ENCODE peak calls at places on chromosome 12, in six cellular contexts. K is lung, O is astrocyte, L is mesendoderm, N is upper lobe of left lung, B is lower lobe of right lung. P is an unnamed sample. For H3K4me1 and H3K36me3, the result is how much of the 10 kb centered on the place peaks cover.

GRCh38 chr12:105741786-105742566 is 396.8 kb downstream of the NUAK1 start:
- DNase-seq in K (no peak), O (peak), L (no peak), N (no peak), B (no peak), P (no peak)

GRCh38 chr12:88328056-88328455 is 185.9 kb downstream of the TMTC3 start:
- DNase-seq in K (no peak), O (no peak), L (no peak), N (no peak), B (no peak), P (no peak)

GRCh38 chr12:121748218-121748570 is 35.6 kb downstream of the TMEM120B start:
- DNase-seq in K (no peak), O (no peak), L (no peak), N (no peak), B (no peak), P (no peak)

GRCh38 chr12:95615735-95616134 is 64.5 kb upstream of the USP44 start:
- DNase-seq in K (no peak), O (peak), L (no peak), N (no peak), B (no peak), P (no peak)

GRCh38 chr12:11561416-11561815 is 88.1 kb upstream of the ETV6 start:
- DNase-seq in K (no peak), O (peak), L (no peak), N (no peak), B (no peak), P (no peak)

GRCh38 chr12:28023156-28023887 is 50.8 kb upstream of the PTHLH start:
- DNase-seq in K (no peak), O (peak), L (no peak), N (no peak), B (no peak), P (no peak)

GRCh38 chr12:11656550-11656949 is 7.1 kb downstream of the ETV6 start:
- DNase-seq in K (no peak), O (no peak), L (no peak), N (no peak), B (no peak), P (no peak)

GRCh38 chr12:32947203-32947795 is 50.7 kb upstream of the PKP2 start:
- DNase-seq in K (no peak), O (no peak), L (peak), N (no peak), B (no peak), P (peak)

GRCh38 chr12:104218935-104219334 is 3.4 kb downstream of the TXNRD1 start:
- DNase-seq in K (no peak), O (peak), L (no peak), N (no peak), B (no peak), P (no peak)

GRCh38 chr12:67667276-67668073 is 18.9 kb downstream of the DYRK2 start:
- DNase-seq in K (peak), O (no peak), L (no peak), N (no peak), B (peak), P (no peak)

GRCh38 chr12:128660532-128661215 is 163.1 kb downstream of the SLC15A4 start:
- DNase-seq in K (no peak), O (no peak), L (no peak), N (no peak), B (no peak), P (peak)

GRCh38 chr12:53180931-53181645 is 363 bp upstream of the CSAD start:
- DNase-seq in K (peak), O (peak), L (peak), N (peak), B (peak), P (peak)

GRCh38 chr12:7935773-7936581 is at the start of gene SLC2A3:
- DNase-seq in K (peak), O (peak), L (peak), N (no peak), B (no peak), P (peak)

GRCh38 chr12:121784460-121784859 is 9.0 kb downstream of the RHOF start:
- DNase-seq in K (no peak), O (peak), L (no peak), N (no peak), B (no peak), P (no peak)

GRCh38 chr12:33663000-33663654 is 223.5 kb upstream of the SYT10 start:
- DNase-seq in K (no peak), O (no peak), L (no peak), N (no peak), B (no peak), P (no peak)

GRCh38 chr12:42023733-42024494 is 120.8 kb downstream of the GXYLT1 start:
- DNase-seq in K (peak), O (peak), L (peak), N (peak), B (peak), P (peak)

GRCh38 chr12:102454808-102455760 is 25.3 kb downstream of the IGF1 start:
- DNase-seq in K (peak), O (no peak), L (no peak), N (no peak), B (peak), P (no peak)

GRCh38 chr12:29780084-29780483 is 3.7 kb downstream of the TMTC1 start:
- DNase-seq in K (no peak), O (no peak), L (no peak), N (no peak), B (no peak), P (no peak)

GRCh38 chr12:113287146-113287898 is 47.6 kb downstream of the SLC8B1 start:
- DNase-seq in K (no peak), O (no peak), L (no peak), N (no peak), B (no peak), P (no peak)

GRCh38 chr12:91743727-91744126 is 401.9 kb downstream of the BTG1 start:
- DNase-seq in K (no peak), O (no peak), L (no peak), N (no peak), B (no peak), P (no peak)

GRCh38 chr12:81520064-81520945 is 238.8 kb downstream of the PPFIA2 start:
- DNase-seq in K (no peak), O (no peak), L (no peak), N (no peak), B (no peak), P (peak)

GRCh38 chr12:50517456-50518048 is 12.8 kb downstream of the DIP2B start:
- DNase-seq in K (no peak), O (peak), L (no peak), N (no peak), B (no peak), P (no peak)

GRCh38 chr12:121632069-121632970 is 6.0 kb downstream of the ORAI1 start:
- DNase-seq in K (no peak), O (no peak), L (no peak), N (no peak), B (no peak), P (no peak)

GRCh38 chr12:132014092-132014914 is 64.6 kb downstream of the EP400 start:
- DNase-seq in K (no peak), O (no peak), L (no peak), N (peak), B (peak), P (no peak)

GRCh38 chr12:27260746-27261145 is 16.7 kb downstream of the STK38L start:
- DNase-seq in K (no peak), O (no peak), L (no peak), N (no peak), B (no peak), P (no peak)

GRCh38 chr12:113917393-113917792 is 48.7 kb downstream of the RBM19 start:
- DNase-seq in K (no peak), O (no peak), L (no peak), N (no peak), B (no peak), P (no peak)

GRCh38 chr12:75684678-75685620 is 173.5 kb upstream of the KRR1 start:
- DNase-seq in K (no peak), O (peak), L (no peak), N (no peak), B (no peak), P (no peak)

GRCh38 chr12:83827860-83828259 is 1084.7 kb downstream of the SLC6A15 start:
- DNase-seq in K (no peak), O (no peak), L (peak), N (no peak), B (no peak), P (no peak)

GRCh38 chr12:110280784-110281548 is at the start of gene ATP2A2:
- DNase-seq in K (peak), O (peak), L (peak), N (peak), B (peak), P (peak)

GRCh38 chr12:110284597-110284996 is 3.5 kb downstream of the ATP2A2 start:
- DNase-seq in K (no peak), O (no peak), L (no peak), N (no peak), B (no peak), P (no peak)

GRCh38 chr12:110281549-110282342 is 699 bp downstream of the ATP2A2 start:
- DNase-seq in K (peak), O (no peak), L (peak), N (peak), B (peak), P (peak)

GRCh38 chr12:110282343-110282860 is 1.4 kb downstream of the ATP2A2 start:
- DNase-seq in K (no peak), O (no peak), L (no peak), N (no peak), B (no peak), P (no peak)

GRCh38 chr12:110282956-110283817 is 2.1 kb downstream of the ATP2A2 start:
- DNase-seq in K (no peak), O (no peak), L (no peak), N (no peak), B (no peak), P (no peak)
- H3K4me1 ChIP-seq in K (under half), O (under half), L (under half), N (under half), B (half or more), P (under half)

GRCh38 chr12:120554658-120555057 is 20.5 kb downstream of the RNF10 start:
- DNase-seq in K (no peak), O (no peak), L (no peak), N (no peak), B (no peak), P (no peak)
- H3K36me3 ChIP-seq in K (under half), O (under half), L (under half), N (half or more), B (half or more), P (under half)

GRCh38 chr12:1629338-1630080 is 478 bp downstream of the WNT5B start:
- DNase-seq in K (no peak), O (no peak), L (peak), N (no peak), B (no peak), P (peak)

GRCh38 chr12:1630081-1630826 is 1.2 kb downstream of the WNT5B start:
- DNase-seq in K (peak), O (no peak), L (peak), N (peak), B (peak), P (peak)

GRCh38 chr12:1632702-1633101 is 3.7 kb downstream of the WNT5B start:
- DNase-seq in K (no peak), O (no peak), L (no peak), N (no peak), B (no peak), P (no peak)

GRCh38 chr12:1628671-1629337 is at the start of gene WNT5B:
- DNase-seq in K (no peak), O (no peak), L (peak), N (no peak), B (no peak), P (no peak)

DNA sequence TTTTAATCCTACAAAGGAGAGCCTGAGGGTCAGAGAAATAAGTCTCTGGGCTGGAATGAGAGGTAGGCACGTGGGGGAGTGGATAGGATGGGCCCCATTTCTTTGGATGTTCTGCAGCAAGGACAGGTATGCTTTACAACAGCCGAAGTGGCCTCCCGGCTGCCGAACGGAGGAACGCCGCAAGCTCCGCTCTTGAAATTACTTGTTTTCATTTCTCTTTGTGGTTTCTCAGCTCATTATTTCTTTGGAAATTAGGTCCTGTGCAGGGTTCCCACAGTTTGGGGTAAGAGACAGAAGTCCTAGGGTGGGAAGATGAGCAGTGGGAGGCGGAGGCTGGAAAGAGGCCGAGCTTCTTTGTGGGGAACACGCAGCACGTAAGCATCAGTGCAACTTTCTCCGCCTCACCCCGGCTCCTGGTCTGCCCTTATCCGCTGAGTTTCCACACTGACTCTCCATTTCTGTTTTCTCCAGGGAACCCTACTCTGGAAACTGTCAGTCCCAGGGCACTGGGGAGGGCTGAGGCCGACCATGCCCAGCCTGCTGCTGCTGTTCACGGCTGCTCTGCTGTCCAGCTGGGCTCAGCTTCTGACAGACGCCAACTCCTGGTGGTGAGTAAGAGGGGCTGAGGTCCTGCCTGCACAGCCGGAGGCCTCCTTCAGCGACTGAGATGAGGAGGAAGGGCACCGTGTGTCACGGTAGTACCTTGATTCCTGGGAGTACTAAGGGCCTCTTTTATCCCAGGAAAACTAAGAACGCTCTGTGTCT is 2.0 kb downstream of the WNT5B start:
- DNase-seq in K (no peak), O (peak), L (peak), N (no peak), B (no peak), P (no peak)
- H3K4me3 ChIP-seq in K (no peak), O (no peak), L (no peak), N (peak), B (peak), P (no peak)

GRCh38 chr12:46470039-46470627 is 97.6 kb upstream of the SLC38A2 start:
- DNase-seq in K (no peak), O (no peak), L (no peak), N (no peak), B (no peak), P (peak)
- H3K4me1 ChIP-seq in K (under half), O (under half), L (under half), N (under half), B (under half), P (under half)

DNA sequence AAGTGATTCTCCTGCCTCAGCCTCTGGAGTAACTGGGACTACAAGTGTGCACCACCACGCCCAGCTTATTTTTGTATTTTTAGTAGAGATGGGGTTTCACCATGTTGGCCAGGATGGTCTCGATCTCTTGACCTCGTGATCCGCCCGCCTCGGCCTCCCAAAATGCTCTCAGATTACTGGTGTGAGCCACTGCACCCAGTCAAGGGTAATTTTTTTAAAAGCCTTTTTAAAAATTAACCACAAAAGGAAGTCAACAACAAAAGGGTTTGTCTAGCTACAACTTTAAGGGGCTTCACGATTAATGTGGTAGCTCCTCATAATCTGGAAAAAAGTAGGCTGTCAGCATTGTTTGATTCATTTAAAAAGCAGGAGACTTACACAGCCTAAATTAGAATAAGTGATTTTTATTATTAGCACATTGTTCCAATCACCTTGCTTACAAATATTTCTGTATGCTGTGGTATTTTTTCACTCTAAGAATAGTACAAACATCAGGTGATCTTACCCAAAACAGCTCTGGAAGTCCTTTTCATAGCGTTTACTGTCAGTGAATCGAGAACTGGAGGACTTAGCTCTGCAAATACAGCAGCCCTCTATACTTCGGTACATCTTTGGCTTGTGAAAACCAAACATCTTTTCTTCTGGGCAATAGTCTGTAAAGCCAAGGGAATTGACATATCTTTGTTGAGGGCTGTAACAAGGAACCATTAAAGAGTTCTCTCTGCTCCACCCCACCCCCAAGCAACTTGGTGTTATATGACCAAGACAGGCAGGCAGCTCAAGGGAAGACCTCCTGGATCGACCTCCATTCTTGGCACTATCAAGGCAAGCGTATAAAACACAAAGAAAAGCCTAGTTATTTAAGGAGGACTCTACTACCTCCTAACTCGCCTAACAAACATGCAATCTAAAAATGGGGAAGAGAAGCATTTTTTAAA is 28.1 kb downstream of the SINHCAF start:
- DNase-seq in K (no peak), O (no peak), L (no peak), N (no peak), B (no peak), P (no peak)
- H3K36me3 ChIP-seq in K (under half), O (under half), L (under half), N (under half), B (half or more), P (under half)

P was measured in small intestine.